ENCODE peak calls at places on chromosomes 5 and 9, in nine cellular contexts. One of them, this sample, is unnamed.

GRCh38 chr5:133331866-133332731 is 280.2 kb downstream of the FSTL4 start:
- DNase-seq in A549: no peak
- DNase-seq in spleen: peak; percentile 62
- DNase-seq in heart left ventricle: no peak
- DNase-seq in adrenal gland: no peak
- DNase-seq in breast epithelium: no peak
- DNase-seq in IMR-90: no peak
- DNase-seq in prostate gland: no peak
- DNase-seq in uterus: no peak
- DNase-seq in this sample: no peak

GRCh38 chr9:77588319-77588937 is 59.7 kb downstream of the GNA14 start:
- DNase-seq in A549: peak; percentile 53
- DNase-seq in spleen: no peak
- DNase-seq in heart left ventricle: no peak
- DNase-seq in adrenal gland: peak; percentile 13
- DNase-seq in breast epithelium: no peak
- DNase-seq in IMR-90: peak; percentile 89
- DNase-seq in prostate gland: no peak
- DNase-seq in uterus: no peak
- DNase-seq in this sample: no peak

GRCh38 chr5:75701856-75702255 is 15.4 kb downstream of the POC5 start:
- DNase-seq in A549: no peak
- DNase-seq in spleen: no peak
- DNase-seq in heart left ventricle: no peak
- DNase-seq in adrenal gland: no peak
- DNase-seq in breast epithelium: no peak
- DNase-seq in IMR-90: no peak
- DNase-seq in prostate gland: no peak
- DNase-seq in uterus: no peak
- DNase-seq in this sample: no peak

GRCh38 chr9:137482094-137482781 is 23.1 kb upstream of the NSMF start:
- DNase-seq in A549: peak; percentile 68
- DNase-seq in spleen: peak; percentile 73
- DNase-seq in heart left ventricle: peak; percentile 35
- DNase-seq in adrenal gland: peak; percentile 88
- DNase-seq in breast epithelium: peak; percentile 84
- DNase-seq in IMR-90: peak; percentile 93
- DNase-seq in prostate gland: peak; percentile 88
- DNase-seq in uterus: peak; percentile 65
- DNase-seq in this sample: peak; percentile 81

GRCh38 chr9:96109718-96110351 is 192.1 kb downstream of the HSD17B3 start:
- DNase-seq in A549: no peak
- DNase-seq in spleen: no peak
- DNase-seq in heart left ventricle: no peak
- DNase-seq in adrenal gland: no peak
- DNase-seq in breast epithelium: no peak
- DNase-seq in IMR-90: peak; percentile 38
- DNase-seq in prostate gland: no peak
- DNase-seq in uterus: no peak
- DNase-seq in this sample: no peak

GRCh38 chr9:123640792-123641222 is 284.8 kb downstream of the CRB2 start:
- DNase-seq in A549: no peak
- DNase-seq in spleen: no peak
- DNase-seq in heart left ventricle: no peak
- DNase-seq in adrenal gland: no peak
- DNase-seq in breast epithelium: no peak
- DNase-seq in IMR-90: no peak
- DNase-seq in prostate gland: no peak
- DNase-seq in uterus: no peak
- DNase-seq in this sample: no peak

GRCh38 chr5:145350501-145350900 is 484.6 kb downstream of the PRELID2 start:
- DNase-seq in A549: no peak
- DNase-seq in spleen: no peak
- DNase-seq in heart left ventricle: no peak
- DNase-seq in adrenal gland: no peak
- DNase-seq in breast epithelium: no peak
- DNase-seq in IMR-90: peak; percentile 85
- DNase-seq in prostate gland: no peak
- DNase-seq in uterus: no peak
- DNase-seq in this sample: no peak

GRCh38 chr5:42168091-42168670 is 243.1 kb downstream of the FBXO4 start:
- DNase-seq in A549: no peak
- DNase-seq in spleen: no peak
- DNase-seq in heart left ventricle: no peak
- DNase-seq in adrenal gland: no peak
- DNase-seq in breast epithelium: no peak
- DNase-seq in IMR-90: no peak
- DNase-seq in prostate gland: no peak
- DNase-seq in uterus: no peak
- DNase-seq in this sample: no peak

GRCh38 chr5:82586176-82586575 is 308.0 kb upstream of the RPS23 start:
- DNase-seq in A549: no peak
- DNase-seq in spleen: no peak
- DNase-seq in heart left ventricle: no peak
- DNase-seq in adrenal gland: no peak
- DNase-seq in breast epithelium: no peak
- DNase-seq in IMR-90: no peak
- DNase-seq in prostate gland: no peak
- DNase-seq in uterus: no peak
- DNase-seq in this sample: no peak

GRCh38 chr5:112467467-112467866 is 48.4 kb upstream of the EPB41L4A start:
- DNase-seq in A549: no peak
- DNase-seq in spleen: no peak
- DNase-seq in heart left ventricle: no peak
- DNase-seq in adrenal gland: no peak
- DNase-seq in breast epithelium: no peak
- DNase-seq in IMR-90: no peak
- DNase-seq in prostate gland: no peak
- DNase-seq in uterus: no peak
- DNase-seq in this sample: no peak

GRCh38 chr5:171630047-171630669 is 155.5 kb upstream of the SMIM23 start:
- DNase-seq in A549: peak; percentile 71
- DNase-seq in spleen: no peak
- DNase-seq in heart left ventricle: peak; percentile 68
- DNase-seq in adrenal gland: peak; percentile 23
- DNase-seq in breast epithelium: no peak
- DNase-seq in IMR-90: peak; percentile 52
- DNase-seq in prostate gland: peak; percentile 20
- DNase-seq in uterus: peak; percentile 50
- DNase-seq in this sample: peak; percentile 42
- H3K4me3 ChIP-seq in A549: peak overlapping the region; percentile 50
- H3K4me3 ChIP-seq in spleen: no peak overlapping the region
- H3K4me3 ChIP-seq in heart left ventricle: no peak overlapping the region
- H3K4me3 ChIP-seq in adrenal gland: no peak overlapping the region
- H3K4me3 ChIP-seq in breast epithelium: no peak overlapping the region
- H3K4me3 ChIP-seq in IMR-90: no peak overlapping the region
- H3K4me3 ChIP-seq in prostate gland: no peak overlapping the region
- H3K4me3 ChIP-seq in uterus: no peak overlapping the region
- H3K4me3 ChIP-seq in this sample: no peak overlapping the region

GRCh38 chr5:177588413-177588909 is 3.5 kb upstream of the TMED9 start:
- DNase-seq in A549: no peak
- DNase-seq in spleen: peak; percentile 42
- DNase-seq in heart left ventricle: no peak
- DNase-seq in adrenal gland: no peak
- DNase-seq in breast epithelium: no peak
- DNase-seq in IMR-90: no peak
- DNase-seq in prostate gland: no peak
- DNase-seq in uterus: no peak
- DNase-seq in this sample: no peak
- TF ChIP-seq POLR2A in A549: no peak
- TF ChIP-seq POLR2A in spleen: no peak
- TF ChIP-seq POLR2A in heart left ventricle: no peak
- TF ChIP-seq POLR2A in adrenal gland: no peak
- TF ChIP-seq POLR2A in breast epithelium: no peak
- TF ChIP-seq POLR2A in IMR-90: no peak
- TF ChIP-seq POLR2A in prostate gland: no peak
- TF ChIP-seq POLR2A in uterus: no peak
- TF ChIP-seq POLR2A in this sample: no peak

GRCh38 chr5:175238326-175238725 is 205.7 kb downstream of the DRD1 start:
- DNase-seq in A549: no peak
- DNase-seq in spleen: no peak
- DNase-seq in heart left ventricle: no peak
- DNase-seq in adrenal gland: no peak
- DNase-seq in breast epithelium: no peak
- DNase-seq in IMR-90: no peak
- DNase-seq in prostate gland: no peak
- DNase-seq in uterus: no peak
- DNase-seq in this sample: no peak
- H3K4me1 ChIP-seq in A549: no peaks in the 10 kb centered on the region
- H3K4me1 ChIP-seq in spleen: no peaks in the 10 kb centered on the region
- H3K4me1 ChIP-seq in heart left ventricle: no peaks in the 10 kb centered on the region
- H3K4me1 ChIP-seq in adrenal gland: no peaks in the 10 kb centered on the region
- H3K4me1 ChIP-seq in breast epithelium: no peaks in the 10 kb centered on the region
- H3K4me1 ChIP-seq in IMR-90: no peaks in the 10 kb centered on the region
- H3K4me1 ChIP-seq in prostate gland: no peaks in the 10 kb centered on the region
- H3K4me1 ChIP-seq in uterus: no peaks in the 10 kb centered on the region
- H3K4me1 ChIP-seq in this sample: no peaks in the 10 kb centered on the region

GRCh38 chr5:15936505-15937245 is 242.9 kb downstream of the MARCHF11 start:
- DNase-seq in A549: no peak
- DNase-seq in spleen: peak; percentile 72
- DNase-seq in heart left ventricle: no peak
- DNase-seq in adrenal gland: no peak
- DNase-seq in breast epithelium: no peak
- DNase-seq in IMR-90: no peak
- DNase-seq in prostate gland: no peak
- DNase-seq in uterus: no peak
- DNase-seq in this sample: no peak
- H3K4me3 ChIP-seq in A549: no peak overlapping the region
- H3K4me3 ChIP-seq in spleen: no peak overlapping the region
- H3K4me3 ChIP-seq in heart left ventricle: no peak overlapping the region
- H3K4me3 ChIP-seq in adrenal gland: no peak overlapping the region
- H3K4me3 ChIP-seq in breast epithelium: no peak overlapping the region
- H3K4me3 ChIP-seq in IMR-90: no peak overlapping the region
- H3K4me3 ChIP-seq in prostate gland: no peak overlapping the region
- H3K4me3 ChIP-seq in uterus: no peak overlapping the region
- H3K4me3 ChIP-seq in this sample: no peak overlapping the region